ENCODE peak calls at places on chromosome 3, in five cellular contexts. J, E, Z, T and H are unnamed samples.

GRCh38 chr3:65639444-65639843 is 399.3 kb downstream of the MAGI1 start:
- DNase-seq in J (no peak), Z (no peak), E (no peak), T (no peak), H (no peak)

GRCh38 chr3:196868297-196868661 is 559 bp downstream of the SENP5 start:
- DNase-seq in J (peak; percentile 27), E (peak; percentile 6), Z (peak; percentile 33), T (peak; percentile 50), H (no peak)

GRCh38 chr3:112395166-112395894 is 62.4 kb downstream of the CD200 start:
- DNase-seq in Z (no peak), T (no peak), J (no peak), E (no peak), H (no peak)

GRCh38 chr3:78066287-78066686 is 1026.4 kb downstream of the ROBO2 start:
- DNase-seq in E (no peak), Z (no peak), T (no peak), J (no peak), H (no peak)

GRCh38 chr3:20197775-20198174 is 11.8 kb upstream of the SGO1 start:
- DNase-seq in E (no peak), J (no peak), Z (no peak), T (no peak), H (no peak)

GRCh38 chr3:182789371-182789770 is 3.9 kb upstream of the ATP11B start:
- DNase-seq in T (no peak), E (no peak), Z (peak; percentile 71), J (no peak), H (no peak)

GRCh38 chr3:82163907-82164520 is 402.6 kb upstream of the GBE1 start:
- DNase-seq in T (no peak), J (no peak), Z (peak; percentile 53), E (no peak), H (peak; percentile 10)

GRCh38 chr3:48402281-48402732 is 27.6 kb downstream of the PLXNB1 start:
- DNase-seq in Z (no peak), J (peak; percentile 61), E (no peak), T (peak; percentile 45), H (peak; percentile 88)

GRCh38 chr3:148974726-148975125 is 16.6 kb upstream of the GYG1 start:
- DNase-seq in Z (peak; percentile 20), T (no peak), E (no peak), J (no peak), H (no peak)

GRCh38 chr3:58965870-58966269 is 84.0 kb downstream of the CFAP20DC start:
- DNase-seq in Z (no peak), J (no peak), T (no peak), E (no peak), H (no peak)

GRCh38 chr3:112699436-112699978 is 58.6 kb upstream of the CCDC80 start:
- DNase-seq in T (no peak), J (no peak), Z (no peak), E (no peak), H (peak; percentile 49)

GRCh38 chr3:45226206-45226915 is at the start of gene TMEM158:
- DNase-seq in T (peak; percentile 90), J (peak; percentile 87), E (peak; percentile 70), Z (peak; percentile 83), H (no peak)

GRCh38 chr3:136120373-136121348 is 75.5 kb downstream of the MSL2 start:
- DNase-seq in Z (no peak), T (no peak), E (no peak), J (no peak), H (peak; percentile 22)

GRCh38 chr3:11584570-11584969 is 59.1 kb downstream of the VGLL4 start:
- DNase-seq in T (no peak), Z (no peak), J (no peak), E (no peak), H (no peak)

GRCh38 chr3:16770021-16770420 is 114.7 kb upstream of the PLCL2 start:
- DNase-seq in E (peak; percentile 37), T (no peak), J (no peak), Z (no peak), H (no peak)

GRCh38 chr3:161069441-161070251 is 35.5 kb downstream of the B3GALNT1 start:
- DNase-seq in J (peak; percentile 49), Z (peak; percentile 25), E (no peak), T (no peak), H (peak; percentile 72)

GRCh38 chr3:89025185-89025584 is 82.2 kb upstream of the EPHA3 start:
- DNase-seq in E (no peak), J (no peak), Z (no peak), T (no peak), H (peak; percentile 24)

GRCh38 chr3:104903064-104903463 is 463.6 kb upstream of the ALCAM start:
- DNase-seq in J (no peak), E (no peak), Z (no peak), T (no peak), H (no peak)

GRCh38 chr3:46078712-46079400 is 51.6 kb upstream of the XCR1 start:
- DNase-seq in T (peak; percentile 90), J (peak; percentile 92), Z (peak; percentile 93), E (peak; percentile 90), H (peak; percentile 69)

GRCh38 chr3:114376091-114376490 is 82.3 kb downstream of the TIGIT start:
- DNase-seq in J (no peak), E (no peak), Z (no peak), T (no peak), H (no peak)

GRCh38 chr3:139574026-139574947 is 34.7 kb upstream of the RBP1 start:
- DNase-seq in Z (no peak), T (peak; percentile 83), J (no peak), E (peak; percentile 70), H (no peak)

GRCh38 chr3:188955919-188956318 is 215.9 kb upstream of the TPRG1 start:
- DNase-seq in Z (no peak), J (no peak), E (no peak), T (no peak), H (no peak)

GRCh38 chr3:152257246-152258074 is 11.3 kb upstream of the MBNL1 start:
- DNase-seq in E (no peak), Z (no peak), J (no peak), T (no peak), H (no peak)

GRCh38 chr3:125116311-125117069 is 60.7 kb upstream of the HEG1 start:
- DNase-seq in Z (no peak), J (peak; percentile 53), T (no peak), E (peak; percentile 47), H (peak; percentile 24)

GRCh38 chr3:53318522-53318921 is 28.8 kb downstream of the DCP1A start:
- DNase-seq in Z (no peak), E (no peak), T (no peak), J (no peak), H (peak; percentile 20)

GRCh38 chr3:153166206-153166605 is 4.2 kb downstream of the RAP2B start:
- DNase-seq in J (no peak), T (no peak), E (no peak), Z (no peak), H (no peak)

GRCh38 chr3:50214824-50215223 is 9.8 kb downstream of the SLC38A3 start:
- DNase-seq in T (no peak), Z (no peak), E (no peak), J (no peak), H (no peak)

GRCh38 chr3:157176108-157176507 is 16.2 kb upstream of the CCNL1 start:
- DNase-seq in T (no peak), E (no peak), Z (no peak), J (no peak), H (no peak)

DNA sequence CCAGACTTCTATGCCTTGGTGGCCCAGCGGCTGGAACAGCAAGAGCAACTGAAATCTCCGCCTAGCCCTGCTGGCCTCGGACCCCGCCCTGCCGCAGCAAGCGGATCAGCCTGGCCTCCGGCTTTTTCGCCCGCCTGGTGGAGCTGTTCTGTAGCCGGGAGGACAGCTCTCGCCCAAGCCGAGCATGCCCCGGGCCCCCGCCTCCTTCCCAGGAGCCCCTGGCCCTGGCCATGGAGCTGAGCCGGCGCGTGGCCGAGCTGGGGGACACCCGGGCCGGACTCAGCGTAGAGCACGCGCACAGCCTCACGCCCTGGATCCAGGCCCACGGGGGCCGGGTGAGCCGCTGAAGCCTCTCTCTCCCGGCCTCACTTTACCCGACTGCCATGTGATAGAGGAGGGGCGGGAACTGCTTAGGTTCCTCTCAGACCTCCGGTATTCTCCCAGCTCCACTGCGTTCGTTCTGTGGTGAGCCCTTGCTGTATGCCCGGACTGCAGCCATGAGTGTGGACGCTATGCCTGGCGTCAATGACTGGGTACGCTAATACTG is 24.1 kb upstream of the MRPL3 start:
- DNase-seq in J (no peak), E (peak; percentile 15), T (peak; percentile 48), Z (no peak), H (no peak)
- TF ChIP-seq CTCF in J (no peak), E (peak; percentile 38), T (no peak), Z (no peak), H (peak; percentile 62)

GRCh38 chr3:100370751-100371150 is 30.1 kb downstream of the TOMM70 start:
- DNase-seq in E (no peak), T (no peak), Z (no peak), J (no peak), H (no peak)

GRCh38 chr3:100374521-100374920 is 26.4 kb downstream of the TOMM70 start:
- DNase-seq in T (no peak), J (no peak), E (no peak), Z (no peak), H (no peak)
- H3K4me1 ChIP-seq in T (no peaks in the 10 kb centered on the region), J (no peaks in the 10 kb centered on the region), E (no peaks in the 10 kb centered on the region), Z (no peaks in the 10 kb centered on the region), H (no peaks in the 10 kb centered on the region)

DNA sequence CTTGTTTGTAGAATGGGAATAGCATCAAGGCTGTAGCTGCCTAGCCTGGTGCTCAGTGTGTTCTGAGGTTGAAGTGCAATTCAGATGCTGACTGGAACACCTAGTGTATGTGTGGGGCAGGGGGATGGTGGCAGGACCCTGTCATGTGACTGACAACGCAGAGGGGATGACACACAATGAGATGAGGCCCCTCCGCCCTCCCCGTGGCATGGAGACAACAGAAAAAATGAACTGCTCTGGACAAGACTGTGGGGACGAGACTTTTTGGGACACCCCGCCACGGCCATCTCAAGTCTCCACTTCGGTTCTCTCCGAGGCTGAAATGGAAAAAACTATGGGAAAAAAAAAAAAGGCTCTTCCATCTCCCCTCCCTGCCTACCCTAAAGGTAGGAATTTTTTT is 10.4 kb upstream of the SEC13 start:
- DNase-seq in E (no peak), J (no peak), T (no peak), Z (no peak), H (no peak)
- H3K27me3 ChIP-seq in E (peaks cover 37% of the 10 kb centered on the region), J (no peaks in the 10 kb centered on the region), T (no peaks in the 10 kb centered on the region), Z (peaks cover 59% of the 10 kb centered on the region), H (peaks cover 65% of the 10 kb centered on the region)

GRCh38 chr3:123559040-123559861 is 25.6 kb downstream of the HACD2 start:
- DNase-seq in J (no peak), E (no peak), Z (peak; percentile 62), T (no peak), H (no peak)
- TF ChIP-seq CTCF in J (peak; percentile 73), E (peak; percentile 88), Z (peak; percentile 82), T (peak; percentile 84), H (peak; percentile 86)